ENCODE peak calls at places on chromosomes 2 and 18, in ten cellular contexts. One of them, this sample, is unnamed.

GRCh38 chr18:9628984-9629383 is 14.6 kb upstream of the PPP4R1 start:
- DNase-seq in SW 1271: no peak
- DNase-seq in stimulated activated naive B cell treated with anti-CD40 and anti-IgM and Interleukin-4, amounts not matched to agents 10 μg/mL and 1 μg/mL and 100 μg/mL, for 72 hours: no peak
- DNase-seq in endothelial cell: no peak
- DNase-seq in CD8-positive, alpha-beta T cell: no peak
- DNase-seq in Calu3: no peak
- DNase-seq in iris pigment epithelial cell: no peak
- DNase-seq in HEK293T: no peak
- DNase-seq in BJ: no peak
- DNase-seq in HCT116: no peak
- DNase-seq in this sample: no peak

GRCh38 chr2:239196474-239197021 is 204.3 kb downstream of the HDAC4 start:
- DNase-seq in HCT116: no peak
- DNase-seq in BJ: no peak
- DNase-seq in HEK293T: no peak
- DNase-seq in stimulated activated naive B cell treated with anti-CD40 and anti-IgM and Interleukin-4, amounts not matched to agents 10 μg/mL and 1 μg/mL and 100 μg/mL, for 72 hours: no peak
- DNase-seq in Calu3: no peak
- DNase-seq in CD8-positive, alpha-beta T cell: no peak
- DNase-seq in iris pigment epithelial cell: no peak
- DNase-seq in SW 1271: no peak
- DNase-seq in endothelial cell: no peak
- DNase-seq in this sample: no peak

GRCh38 chr18:13281406-13281805 is 62.8 kb downstream of the LDLRAD4 start:
- DNase-seq in stimulated activated naive B cell treated with anti-CD40 and anti-IgM and Interleukin-4, amounts not matched to agents 10 μg/mL and 1 μg/mL and 100 μg/mL, for 72 hours: no peak
- DNase-seq in HCT116: no peak
- DNase-seq in iris pigment epithelial cell: no peak
- DNase-seq in HEK293T: no peak
- DNase-seq in endothelial cell: no peak
- DNase-seq in SW 1271: no peak
- DNase-seq in Calu3: no peak
- DNase-seq in CD8-positive, alpha-beta T cell: no peak
- DNase-seq in BJ: no peak
- DNase-seq in this sample: no peak

GRCh38 chr2:28445448-28446258 is 50.2 kb upstream of the PLB1 start:
- DNase-seq in SW 1271: peak
- DNase-seq in BJ: peak
- DNase-seq in endothelial cell: no peak
- DNase-seq in Calu3: no peak
- DNase-seq in HEK293T: no peak
- DNase-seq in CD8-positive, alpha-beta T cell: no peak
- DNase-seq in HCT116: peak
- DNase-seq in iris pigment epithelial cell: peak
- DNase-seq in stimulated activated naive B cell treated with anti-CD40 and anti-IgM and Interleukin-4, amounts not matched to agents 10 μg/mL and 1 μg/mL and 100 μg/mL, for 72 hours: no peak
- DNase-seq in this sample: peak

GRCh38 chr2:8623576-8623957 is 58.3 kb upstream of the ID2 start:
- DNase-seq in CD8-positive, alpha-beta T cell: no peak
- DNase-seq in HCT116: no peak
- DNase-seq in Calu3: no peak
- DNase-seq in SW 1271: no peak
- DNase-seq in BJ: no peak
- DNase-seq in HEK293T: no peak
- DNase-seq in iris pigment epithelial cell: no peak
- DNase-seq in stimulated activated naive B cell treated with anti-CD40 and anti-IgM and Interleukin-4, amounts not matched to agents 10 μg/mL and 1 μg/mL and 100 μg/mL, for 72 hours: no peak
- DNase-seq in endothelial cell: no peak
- DNase-seq in this sample: no peak

GRCh38 chr2:96485751-96486643 is 19.2 kb downstream of the NEURL3 start:
- DNase-seq in BJ: peak
- DNase-seq in CD8-positive, alpha-beta T cell: peak
- DNase-seq in Calu3: peak
- DNase-seq in endothelial cell: no peak
- DNase-seq in HEK293T: no peak
- DNase-seq in stimulated activated naive B cell treated with anti-CD40 and anti-IgM and Interleukin-4, amounts not matched to agents 10 μg/mL and 1 μg/mL and 100 μg/mL, for 72 hours: peak
- DNase-seq in SW 1271: no peak
- DNase-seq in iris pigment epithelial cell: peak
- DNase-seq in HCT116: no peak
- DNase-seq in this sample: peak

GRCh38 chr2:171403181-171403580 is 30.6 kb downstream of the METTL8 start:
- DNase-seq in HCT116: no peak
- DNase-seq in iris pigment epithelial cell: peak
- DNase-seq in SW 1271: no peak
- DNase-seq in stimulated activated naive B cell treated with anti-CD40 and anti-IgM and Interleukin-4, amounts not matched to agents 10 μg/mL and 1 μg/mL and 100 μg/mL, for 72 hours: no peak
- DNase-seq in HEK293T: no peak
- DNase-seq in endothelial cell: no peak
- DNase-seq in Calu3: no peak
- DNase-seq in BJ: no peak
- DNase-seq in CD8-positive, alpha-beta T cell: no peak
- DNase-seq in this sample: no peak

GRCh38 chr2:139992711-139993345 is 1212.6 kb upstream of the NXPH2 start:
- DNase-seq in HCT116: no peak
- DNase-seq in stimulated activated naive B cell treated with anti-CD40 and anti-IgM and Interleukin-4, amounts not matched to agents 10 μg/mL and 1 μg/mL and 100 μg/mL, for 72 hours: no peak
- DNase-seq in BJ: no peak
- DNase-seq in HEK293T: no peak
- DNase-seq in SW 1271: no peak
- DNase-seq in CD8-positive, alpha-beta T cell: no peak
- DNase-seq in iris pigment epithelial cell: no peak
- DNase-seq in endothelial cell: no peak
- DNase-seq in Calu3: no peak
- DNase-seq in this sample: no peak

GRCh38 chr18:44759925-44760342 is 79.2 kb downstream of the SETBP1 start:
- DNase-seq in HCT116: no peak
- DNase-seq in stimulated activated naive B cell treated with anti-CD40 and anti-IgM and Interleukin-4, amounts not matched to agents 10 μg/mL and 1 μg/mL and 100 μg/mL, for 72 hours: peak
- DNase-seq in SW 1271: no peak
- DNase-seq in BJ: no peak
- DNase-seq in endothelial cell: no peak
- DNase-seq in HEK293T: no peak
- DNase-seq in Calu3: no peak
- DNase-seq in CD8-positive, alpha-beta T cell: no peak
- DNase-seq in iris pigment epithelial cell: no peak
- DNase-seq in this sample: no peak

GRCh38 chr2:84450288-84451227 is 8.5 kb downstream of the SUCLG1 start:
- DNase-seq in BJ: no peak
- DNase-seq in HEK293T: no peak
- DNase-seq in stimulated activated naive B cell treated with anti-CD40 and anti-IgM and Interleukin-4, amounts not matched to agents 10 μg/mL and 1 μg/mL and 100 μg/mL, for 72 hours: no peak
- DNase-seq in SW 1271: no peak
- DNase-seq in HCT116: no peak
- DNase-seq in iris pigment epithelial cell: no peak
- DNase-seq in Calu3: no peak
- DNase-seq in CD8-positive, alpha-beta T cell: no peak
- DNase-seq in endothelial cell: no peak
- DNase-seq in this sample: no peak

GRCh38 chr2:221097568-221097915 is 474.6 kb downstream of the EPHA4 start:
- DNase-seq in BJ: peak
- DNase-seq in HCT116: no peak
- DNase-seq in CD8-positive, alpha-beta T cell: no peak
- DNase-seq in Calu3: no peak
- DNase-seq in SW 1271: no peak
- DNase-seq in HEK293T: no peak
- DNase-seq in endothelial cell: no peak
- DNase-seq in iris pigment epithelial cell: peak
- DNase-seq in stimulated activated naive B cell treated with anti-CD40 and anti-IgM and Interleukin-4, amounts not matched to agents 10 μg/mL and 1 μg/mL and 100 μg/mL, for 72 hours: no peak
- DNase-seq in this sample: no peak

GRCh38 chr2:217993055-217993645 is 9.6 kb downstream of the TNS1 start:
- DNase-seq in endothelial cell: no peak
- DNase-seq in Calu3: no peak
- DNase-seq in HCT116: no peak
- DNase-seq in HEK293T: no peak
- DNase-seq in stimulated activated naive B cell treated with anti-CD40 and anti-IgM and Interleukin-4, amounts not matched to agents 10 μg/mL and 1 μg/mL and 100 μg/mL, for 72 hours: no peak
- DNase-seq in iris pigment epithelial cell: peak
- DNase-seq in BJ: no peak
- DNase-seq in SW 1271: no peak
- DNase-seq in CD8-positive, alpha-beta T cell: no peak
- DNase-seq in this sample: no peak

GRCh38 chr2:9174771-9175441 is 31.7 kb upstream of the ASAP2 start:
- DNase-seq in HCT116: no peak
- DNase-seq in iris pigment epithelial cell: peak
- DNase-seq in BJ: peak
- DNase-seq in endothelial cell: no peak
- DNase-seq in stimulated activated naive B cell treated with anti-CD40 and anti-IgM and Interleukin-4, amounts not matched to agents 10 μg/mL and 1 μg/mL and 100 μg/mL, for 72 hours: no peak
- DNase-seq in SW 1271: no peak
- DNase-seq in CD8-positive, alpha-beta T cell: no peak
- DNase-seq in Calu3: peak
- DNase-seq in HEK293T: no peak
- DNase-seq in this sample: no peak

GRCh38 chr2:128808462-128809255 is 490.0 kb upstream of the HS6ST1 start:
- DNase-seq in SW 1271: no peak
- DNase-seq in HEK293T: no peak
- DNase-seq in Calu3: no peak
- DNase-seq in CD8-positive, alpha-beta T cell: no peak
- DNase-seq in HCT116: peak
- DNase-seq in stimulated activated naive B cell treated with anti-CD40 and anti-IgM and Interleukin-4, amounts not matched to agents 10 μg/mL and 1 μg/mL and 100 μg/mL, for 72 hours: no peak
- DNase-seq in BJ: no peak
- DNase-seq in iris pigment epithelial cell: peak
- DNase-seq in endothelial cell: no peak
- DNase-seq in this sample: no peak

GRCh38 chr18:57435851-57436192 is 648 bp downstream of the ONECUT2 start:
- DNase-seq in HEK293T: no peak
- DNase-seq in BJ: no peak
- DNase-seq in stimulated activated naive B cell treated with anti-CD40 and anti-IgM and Interleukin-4, amounts not matched to agents 10 μg/mL and 1 μg/mL and 100 μg/mL, for 72 hours: no peak
- DNase-seq in iris pigment epithelial cell: no peak
- DNase-seq in endothelial cell: no peak
- DNase-seq in CD8-positive, alpha-beta T cell: no peak
- DNase-seq in Calu3: no peak
- DNase-seq in HCT116: no peak
- DNase-seq in SW 1271: no peak
- DNase-seq in this sample: no peak

This sample was measured in AG09309.